ENCODE peak calls at places on chromosomes 16 and 17, in seven cellular contexts. One of them, this sample, is unnamed.

GRCh38 chr17:73042809-73043685 is 49.4 kb downstream of the SLC39A11 start:
- DNase-seq in T47D: no peak
- DNase-seq in HCT116: no peak
- DNase-seq in K562: no peak
- DNase-seq in SK-N-SH: peak; percentile 47
- DNase-seq in H1: no peak
- DNase-seq in HepG2: no peak
- DNase-seq in this sample: no peak

GRCh38 chr16:71590584-71590983 is 13.7 kb upstream of the TAT start:
- DNase-seq in T47D: no peak
- DNase-seq in HCT116: no peak
- DNase-seq in K562: no peak
- DNase-seq in SK-N-SH: no peak
- DNase-seq in H1: no peak
- DNase-seq in HepG2: no peak
- DNase-seq in this sample: no peak

GRCh38 chr17:62688398-62689140 is 61.1 kb downstream of the MRC2 start:
- DNase-seq in T47D: no peak
- DNase-seq in HCT116: no peak
- DNase-seq in K562: no peak
- DNase-seq in SK-N-SH: no peak
- DNase-seq in H1: no peak
- DNase-seq in HepG2: no peak
- DNase-seq in this sample: no peak

GRCh38 chr17:8904686-8905085 is 37.2 kb upstream of the PIK3R6 start:
- DNase-seq in T47D: no peak
- DNase-seq in HCT116: no peak
- DNase-seq in K562: no peak
- DNase-seq in SK-N-SH: no peak
- DNase-seq in H1: no peak
- DNase-seq in HepG2: no peak
- DNase-seq in this sample: no peak

GRCh38 chr17:42485680-42486079 is 27.0 kb downstream of the ATP6V0A1 start:
- DNase-seq in T47D: no peak
- DNase-seq in HCT116: no peak
- DNase-seq in K562: no peak
- DNase-seq in SK-N-SH: no peak
- DNase-seq in H1: no peak
- DNase-seq in HepG2: no peak
- DNase-seq in this sample: no peak

GRCh38 chr16:66741131-66741900 is 10.1 kb downstream of the DYNC1LI2 start:
- DNase-seq in T47D: peak; percentile 53
- DNase-seq in HCT116: peak; percentile 48
- DNase-seq in K562: peak; percentile 35
- DNase-seq in SK-N-SH: peak; percentile 79
- DNase-seq in H1: no peak
- DNase-seq in HepG2: peak; percentile 20
- DNase-seq in this sample: no peak

GRCh38 chr16:87956169-87956770 is 5.0 kb downstream of the BANP start:
- DNase-seq in T47D: peak; percentile 34
- DNase-seq in HCT116: no peak
- DNase-seq in K562: peak; percentile 64
- DNase-seq in SK-N-SH: no peak
- DNase-seq in H1: no peak
- DNase-seq in HepG2: no peak
- DNase-seq in this sample: peak; percentile 42

GRCh38 chr17:13302983-13303382 is 285.2 kb upstream of the ELAC2 start:
- DNase-seq in T47D: no peak
- DNase-seq in HCT116: no peak
- DNase-seq in K562: no peak
- DNase-seq in SK-N-SH: no peak
- DNase-seq in H1: no peak
- DNase-seq in HepG2: no peak
- DNase-seq in this sample: no peak

GRCh38 chr16:23876256-23876896 is 40.6 kb downstream of the PRKCB start:
- DNase-seq in T47D: no peak
- DNase-seq in HCT116: no peak
- DNase-seq in K562: no peak
- DNase-seq in SK-N-SH: no peak
- DNase-seq in H1: no peak
- DNase-seq in HepG2: no peak
- DNase-seq in this sample: no peak

GRCh38 chr17:66272699-66273390 is 29.6 kb upstream of the PRKCA start:
- DNase-seq in T47D: no peak
- DNase-seq in HCT116: no peak
- DNase-seq in K562: peak; percentile 62
- DNase-seq in SK-N-SH: no peak
- DNase-seq in H1: no peak
- DNase-seq in HepG2: no peak
- DNase-seq in this sample: no peak

GRCh38 chr17:77315551-77316190 is 174.9 kb downstream of the SEC14L1 start:
- DNase-seq in T47D: no peak
- DNase-seq in HCT116: no peak
- DNase-seq in K562: no peak
- DNase-seq in SK-N-SH: peak; percentile 87
- DNase-seq in H1: no peak
- DNase-seq in HepG2: no peak
- DNase-seq in this sample: no peak

GRCh38 chr17:5592382-5592781 is 8.1 kb upstream of the NLRP1 start:
- DNase-seq in T47D: peak; percentile 51
- DNase-seq in HCT116: peak; percentile 29
- DNase-seq in K562: no peak
- DNase-seq in SK-N-SH: peak; percentile 24
- DNase-seq in H1: no peak
- DNase-seq in HepG2: peak; percentile 33
- DNase-seq in this sample: no peak

GRCh38 chr16:77780378-77780837 is 8.0 kb upstream of the VAT1L start:
- DNase-seq in T47D: no peak
- DNase-seq in HCT116: peak; percentile 10
- DNase-seq in K562: no peak
- DNase-seq in SK-N-SH: no peak
- DNase-seq in H1: no peak
- DNase-seq in HepG2: peak; percentile 46
- DNase-seq in this sample: no peak
- TF ChIP-seq JUND in T47D: no peak
- TF ChIP-seq JUND in HCT116: peak; percentile 18
- TF ChIP-seq JUND in K562: no peak
- TF ChIP-seq JUND in SK-N-SH: peak; percentile 93
- TF ChIP-seq JUND in H1: no peak
- TF ChIP-seq JUND in HepG2: peak; percentile 40
- TF ChIP-seq JUND in this sample: no peak

GRCh38 chr17:38693700-38694329 is 11.3 kb upstream of the MLLT6 start:
- DNase-seq in T47D: peak; percentile 56
- DNase-seq in HCT116: no peak
- DNase-seq in K562: no peak
- DNase-seq in SK-N-SH: peak; percentile 78
- DNase-seq in H1: no peak
- DNase-seq in HepG2: peak; percentile 48
- DNase-seq in this sample: no peak
- TF ChIP-seq JUND in T47D: no peak
- TF ChIP-seq JUND in HCT116: no peak
- TF ChIP-seq JUND in K562: no peak
- TF ChIP-seq JUND in SK-N-SH: no peak
- TF ChIP-seq JUND in H1: no peak
- TF ChIP-seq JUND in HepG2: no peak
- TF ChIP-seq JUND in this sample: no peak

DNA sequence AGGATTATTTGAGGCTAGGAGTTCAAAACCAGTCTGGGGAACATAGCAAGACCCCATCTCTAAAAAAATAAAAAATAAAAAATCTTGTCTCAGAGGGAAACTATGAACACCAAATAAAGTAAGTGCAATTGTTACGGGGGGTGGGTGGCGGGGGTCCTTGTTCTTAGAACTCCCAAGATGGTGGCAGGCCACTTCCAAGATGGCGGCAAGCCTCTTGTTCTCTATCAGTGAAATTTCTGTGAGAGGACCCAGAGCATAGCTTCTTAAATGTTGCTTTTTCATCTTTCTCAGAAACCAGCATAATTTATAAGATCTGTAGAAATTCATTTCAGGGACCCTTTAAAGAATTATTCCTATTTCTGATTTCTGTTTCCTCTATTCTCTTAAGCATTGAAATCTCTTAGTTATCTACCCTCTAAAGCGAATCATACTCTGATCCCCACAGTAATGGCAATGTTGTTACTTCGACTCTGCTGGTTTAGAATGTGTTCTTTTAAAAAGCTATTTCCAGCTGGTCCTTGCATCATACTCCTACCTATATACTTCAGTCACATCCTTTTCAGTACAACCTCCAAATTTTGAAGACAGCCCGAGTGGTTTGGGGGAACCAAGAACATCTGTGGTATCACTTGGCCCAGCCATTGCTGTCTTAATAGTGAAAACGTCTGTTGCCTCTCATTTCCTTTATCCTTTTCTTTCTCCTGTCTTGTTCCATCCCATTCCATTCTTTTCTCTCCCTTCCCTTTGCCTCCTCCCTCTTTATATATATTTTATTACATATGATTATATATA is 16.2 kb downstream of the RSPRY1 start:
- DNase-seq in T47D: no peak
- DNase-seq in HCT116: no peak
- DNase-seq in K562: no peak
- DNase-seq in SK-N-SH: no peak
- DNase-seq in H1: no peak
- DNase-seq in HepG2: no peak
- DNase-seq in this sample: no peak
- TF ChIP-seq JUND in T47D: no peak
- TF ChIP-seq JUND in HCT116: no peak
- TF ChIP-seq JUND in K562: no peak
- TF ChIP-seq JUND in SK-N-SH: no peak
- TF ChIP-seq JUND in H1: no peak
- TF ChIP-seq JUND in HepG2: no peak
- TF ChIP-seq JUND in this sample: no peak

GRCh38 chr16:28012031-28012445 is 51.5 kb downstream of the GSG1L start:
- DNase-seq in T47D: no peak
- DNase-seq in HCT116: no peak
- DNase-seq in K562: peak; percentile 25
- DNase-seq in SK-N-SH: no peak
- DNase-seq in H1: no peak
- DNase-seq in HepG2: no peak
- DNase-seq in this sample: no peak
- TF ChIP-seq JUND in T47D: no peak
- TF ChIP-seq JUND in HCT116: no peak
- TF ChIP-seq JUND in K562: no peak
- TF ChIP-seq JUND in SK-N-SH: no peak
- TF ChIP-seq JUND in H1: no peak
- TF ChIP-seq JUND in HepG2: no peak
- TF ChIP-seq JUND in this sample: no peak

GRCh38 chr17:55607736-55608341 is 96.6 kb upstream of the SMIM36 start:
- DNase-seq in T47D: peak; percentile 55
- DNase-seq in HCT116: no peak
- DNase-seq in K562: no peak
- DNase-seq in SK-N-SH: no peak
- DNase-seq in H1: no peak
- DNase-seq in HepG2: no peak
- DNase-seq in this sample: no peak

GRCh38 chr17:55614061-55614460 is 102.8 kb upstream of the SMIM36 start:
- DNase-seq in T47D: no peak
- DNase-seq in HCT116: no peak
- DNase-seq in K562: no peak
- DNase-seq in SK-N-SH: no peak
- DNase-seq in H1: no peak
- DNase-seq in HepG2: no peak
- DNase-seq in this sample: no peak

GRCh38 chr17:55609737-55610201 is 98.5 kb upstream of the SMIM36 start:
- DNase-seq in T47D: no peak
- DNase-seq in HCT116: no peak
- DNase-seq in K562: no peak
- DNase-seq in SK-N-SH: no peak
- DNase-seq in H1: no peak
- DNase-seq in HepG2: no peak
- DNase-seq in this sample: no peak

GRCh38 chr17:55617441-55617840 is 105.2 kb downstream of the TMEM100 start:
- DNase-seq in T47D: no peak
- DNase-seq in HCT116: no peak
- DNase-seq in K562: no peak
- DNase-seq in SK-N-SH: no peak
- DNase-seq in H1: no peak
- DNase-seq in HepG2: no peak
- DNase-seq in this sample: no peak

DNA sequence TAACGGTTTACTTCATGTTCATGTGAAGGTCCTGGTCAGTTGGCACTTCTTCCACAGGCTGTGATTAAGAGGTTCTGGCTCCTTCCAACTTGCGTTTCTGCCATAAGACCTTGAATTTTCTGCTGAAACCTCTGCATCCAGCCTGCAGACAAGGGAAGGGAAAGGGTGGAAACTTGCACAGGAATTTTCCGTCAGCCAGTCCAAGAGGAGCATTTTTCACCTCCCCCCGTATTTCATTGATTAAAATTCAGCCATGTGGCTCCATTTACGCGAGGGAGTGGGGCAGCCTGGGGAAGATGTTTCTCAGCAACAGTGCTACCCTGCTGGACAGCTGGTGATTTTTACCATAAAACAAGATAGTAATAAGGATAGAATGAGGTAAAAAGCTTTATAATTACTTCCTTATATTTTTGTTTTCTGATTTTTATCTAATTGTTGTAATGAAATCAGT is 101.5 kb upstream of the SMIM36 start:
- DNase-seq in T47D: no peak
- DNase-seq in HCT116: no peak
- DNase-seq in K562: no peak
- DNase-seq in SK-N-SH: peak; percentile 76
- DNase-seq in H1: no peak
- DNase-seq in HepG2: no peak
- DNase-seq in this sample: no peak
- TF ChIP-seq JUND in T47D: no peak
- TF ChIP-seq JUND in HCT116: no peak
- TF ChIP-seq JUND in K562: no peak
- TF ChIP-seq JUND in SK-N-SH: no peak
- TF ChIP-seq JUND in H1: no peak
- TF ChIP-seq JUND in HepG2: no peak
- TF ChIP-seq JUND in this sample: no peak

GRCh38 chr17:55089955-55090573 is 121.5 kb downstream of the STXBP4 start:
- DNase-seq in T47D: peak; percentile 39
- DNase-seq in HCT116: peak; percentile 34
- DNase-seq in K562: peak; percentile 53
- DNase-seq in SK-N-SH: no peak
- DNase-seq in H1: no peak
- DNase-seq in HepG2: peak; percentile 18
- DNase-seq in this sample: peak; percentile 79
- TF ChIP-seq JUND in T47D: no peak
- TF ChIP-seq JUND in HCT116: peak; percentile 26
- TF ChIP-seq JUND in K562: no peak
- TF ChIP-seq JUND in SK-N-SH: no peak
- TF ChIP-seq JUND in H1: no peak
- TF ChIP-seq JUND in HepG2: no peak
- TF ChIP-seq JUND in this sample: peak; percentile 59

DNA sequence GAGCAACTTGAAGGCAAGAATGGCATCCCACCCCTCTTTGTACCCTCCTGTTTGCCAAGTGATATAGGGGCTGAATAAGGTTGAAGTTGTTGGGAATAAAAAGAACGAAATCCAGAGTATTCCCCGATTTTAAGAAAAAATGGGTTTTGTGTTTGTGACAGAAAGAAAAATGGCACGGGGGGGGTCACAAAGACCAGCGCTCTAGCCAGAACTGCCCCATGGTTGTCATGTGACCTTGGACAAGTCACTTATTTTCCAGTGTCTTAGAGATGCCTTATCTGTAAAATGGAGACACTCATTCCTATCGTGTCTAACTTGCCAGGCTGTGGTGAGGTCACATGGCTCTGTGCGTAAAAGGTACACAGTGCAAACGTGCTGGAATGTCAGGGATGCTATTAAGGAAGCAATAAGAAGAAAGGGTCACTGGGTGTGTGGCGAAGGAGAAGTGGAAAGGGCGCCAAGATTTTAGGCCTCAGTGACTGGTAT is 1.6 kb upstream of the HEXIM1 start:
- DNase-seq in T47D: peak; percentile 92
- DNase-seq in HCT116: no peak
- DNase-seq in K562: peak; percentile 41
- DNase-seq in SK-N-SH: no peak
- DNase-seq in H1: no peak
- DNase-seq in HepG2: no peak
- DNase-seq in this sample: no peak
- TF ChIP-seq JUND in T47D: no peak
- TF ChIP-seq JUND in HCT116: no peak
- TF ChIP-seq JUND in K562: peak; percentile 49
- TF ChIP-seq JUND in SK-N-SH: no peak
- TF ChIP-seq JUND in H1: no peak
- TF ChIP-seq JUND in HepG2: no peak
- TF ChIP-seq JUND in this sample: no peak

This sample was measured in GM12878.